ENCODE peak calls at places on chromosomes 12 and 14, in eight cellular contexts. R is effector memory CD4-positive, alpha-beta T cell; M is EL; H is cardiac muscle cell; T is GM06990; I is anterior cingulate cortex; G is activated CD4-positive, CD25-positive, alpha-beta regulatory T cell treated with anti-CD3 and anti-CD28 coated beads, Interleukin-2, amount 50 U/mL, for 16 hours; B is body of pancreas. U is an unnamed sample.

GRCh38 chr14:52356025-52356424 is 41.9 kb downstream of the PTGER2 start:
- DNase-seq in R (no peak), M (peak), H (no peak), T (no peak), I (no peak), G (no peak), B (no peak), U (no peak)

GRCh38 chr12:81078469-81079196 is 754 bp downstream of the ACSS3 start:
- DNase-seq in R (no peak), M (peak), H (peak), T (no peak), I (no peak), G (no peak), B (peak), U (peak)

GRCh38 chr12:128675576-128675975 is 148.2 kb downstream of the SLC15A4 start:
- DNase-seq in R (no peak), M (no peak), H (no peak), T (no peak), I (no peak), G (no peak), B (no peak), U (no peak)

GRCh38 chr12:132729541-132730320 is 19.1 kb downstream of the PGAM5 start:
- DNase-seq in R (no peak), M (peak), H (no peak), T (no peak), I (no peak), G (no peak), B (no peak), U (no peak)

GRCh38 chr12:125331342-125332052 is 266.3 kb downstream of the AACS start:
- DNase-seq in R (no peak), M (no peak), H (no peak), T (peak), I (no peak), G (no peak), B (no peak), U (no peak)

GRCh38 chr14:54186821-54187365 is 209.9 kb upstream of the CDKN3 start:
- DNase-seq in R (no peak), M (no peak), H (no peak), T (no peak), I (no peak), G (no peak), B (no peak), U (no peak)

GRCh38 chr12:124607681-124608425 is 40.4 kb upstream of the NCOR2 start:
- DNase-seq in R (no peak), M (no peak), H (no peak), T (no peak), I (no peak), G (no peak), B (no peak), U (no peak)

GRCh38 chr14:70086685-70087379 is 101.9 kb downstream of the SLC8A3 start:
- DNase-seq in R (no peak), M (peak), H (peak), T (no peak), I (peak), G (no peak), B (no peak), U (peak)

GRCh38 chr14:96166475-96167223 is 38.0 kb upstream of the BDKRB2 start:
- DNase-seq in R (no peak), M (peak), H (no peak), T (no peak), I (no peak), G (no peak), B (no peak), U (no peak)

GRCh38 chr12:121964813-121965643 is 46.6 kb downstream of the CFAP251 start:
- DNase-seq in R (no peak), M (peak), H (no peak), T (no peak), I (no peak), G (no peak), B (no peak), U (no peak)

GRCh38 chr12:67747869-67748760 is 99.6 kb downstream of the DYRK2 start:
- DNase-seq in R (no peak), M (peak), H (no peak), T (no peak), I (no peak), G (no peak), B (peak), U (no peak)

GRCh38 chr14:47194051-47194450 is 481.4 kb downstream of the MDGA2 start:
- DNase-seq in R (no peak), M (no peak), H (no peak), T (no peak), I (no peak), G (no peak), B (no peak), U (no peak)

GRCh38 chr12:124384299-124384894 is 89.5 kb downstream of the RFLNA start:
- DNase-seq in R (no peak), M (no peak), H (no peak), T (no peak), I (no peak), G (no peak), B (no peak), U (no peak)